ENCODE peak calls at places on chromosomes 11 and 22, in four cellular contexts. K is neural crest cell, D is H9, R is breast epithelium. X is an unnamed sample.
A peak's percentile ranks its signal among the peaks of the same experiment; 100 is the strongest.

GRCh38 chr11:64743591-64744543 is at the start of gene RASGRP2:
- DNase-seq in K (peak; percentile 54), D (peak; percentile 85), R (peak; percentile 69), X (no peak)

GRCh38 chr11:130868865-130869264 is 47.4 kb downstream of the SNX19 start:
- DNase-seq in K (no peak), D (no peak), R (no peak), X (no peak)

GRCh38 chr22:43094085-43094484 is 4.9 kb upstream of the TTLL1 start:
- DNase-seq in K (no peak), D (peak; percentile 57), R (no peak), X (no peak)

GRCh38 chr11:3126207-3126865 is 38.8 kb downstream of the OSBPL5 start:
- DNase-seq in K (no peak), D (no peak), R (peak; percentile 76), X (no peak)

GRCh38 chr11:47406896-47407745 is 1.3 kb upstream of the SLC39A13 start:
- DNase-seq in K (no peak), D (peak; percentile 61), R (no peak), X (no peak)

GRCh38 chr22:21707677-21708076 is 27.9 kb downstream of the YPEL1 start:
- DNase-seq in K (no peak), D (no peak), R (no peak), X (no peak)

GRCh38 chr11:65217441-65218423 is 36.0 kb downstream of the CAPN1 start:
- DNase-seq in K (no peak), D (peak; percentile 33), R (no peak), X (no peak)

GRCh38 chr22:44888491-44888941 is 121.3 kb downstream of the PHF21B start:
- DNase-seq in K (no peak), D (peak; percentile 82), R (peak; percentile 44), X (no peak)

GRCh38 chr11:16239130-16240105 is 116.9 kb downstream of the SOX6 start:
- DNase-seq in K (no peak), D (no peak), R (no peak), X (no peak)

GRCh38 chr11:112548641-112549040 is 288.0 kb upstream of the PLET1 start:
- DNase-seq in K (no peak), D (no peak), R (no peak), X (no peak)

GRCh38 chr22:22857607-22858558 is 29.7 kb upstream of the IGLL5 start:
- DNase-seq in K (no peak), D (no peak), R (no peak), X (no peak)

GRCh38 chr22:38032681-38033521 is 24.3 kb upstream of the PICK1 start:
- DNase-seq in K (no peak), D (no peak), R (no peak), X (no peak)

GRCh38 chr22:27327981-27328721 is 473.4 kb downstream of the MN1 start:
- DNase-seq in K (no peak), D (peak; percentile 14), R (no peak), X (no peak)

GRCh38 chr22:35524966-35525686 is 15.5 kb upstream of the RASD2 start:
- DNase-seq in K (no peak), D (no peak), R (no peak), X (no peak)

GRCh38 chr11:70204466-70204799 is 1.3 kb downstream of the FADD start:
- DNase-seq in K (no peak), D (no peak), R (no peak), X (no peak)

DNA sequence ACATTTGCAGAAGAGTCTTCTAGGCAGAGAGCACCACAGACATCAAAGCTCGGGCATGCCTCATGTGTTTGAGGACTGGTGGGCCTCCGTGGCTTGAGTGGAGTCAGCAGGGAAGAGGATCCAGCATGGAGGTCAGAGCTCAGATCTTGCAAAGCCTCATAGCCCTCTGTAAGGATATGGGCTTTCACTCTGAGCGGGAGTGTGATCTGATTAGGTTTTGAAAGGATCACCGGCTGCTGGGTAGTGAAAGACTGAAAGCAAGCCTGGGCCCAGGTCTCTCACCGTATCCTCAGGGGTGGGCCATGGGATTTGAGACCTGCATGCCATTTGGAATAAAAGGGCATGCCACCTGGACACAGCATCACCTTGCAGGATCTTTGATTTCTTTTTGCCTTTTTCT is 112.7 kb downstream of the TEAD1 start:
- DNase-seq in K (no peak), D (no peak), R (no peak), X (no peak)
- TF ChIP-seq CTCF in K (no peak), D (no peak), R (no peak), X (no peak)

GRCh38 chr11:74403607-74404006 is 5.4 kb upstream of the PGM2L1 start:
- DNase-seq in K (no peak), D (no peak), R (no peak), X (no peak)

GRCh38 chr11:74398244-74399159 is at the start of gene PGM2L1:
- DNase-seq in K (peak; percentile 84), D (peak; percentile 95), R (peak; percentile 90), X (peak; percentile 85)

GRCh38 chr11:74397531-74398243 is 546 bp downstream of the PGM2L1 start:
- DNase-seq in K (no peak), D (peak; percentile 45), R (no peak), X (peak; percentile 13)
- TF ChIP-seq CTCF in K (peak; percentile 41), D (peak; percentile 47), R (no peak), X (peak; percentile 27)

DNA sequence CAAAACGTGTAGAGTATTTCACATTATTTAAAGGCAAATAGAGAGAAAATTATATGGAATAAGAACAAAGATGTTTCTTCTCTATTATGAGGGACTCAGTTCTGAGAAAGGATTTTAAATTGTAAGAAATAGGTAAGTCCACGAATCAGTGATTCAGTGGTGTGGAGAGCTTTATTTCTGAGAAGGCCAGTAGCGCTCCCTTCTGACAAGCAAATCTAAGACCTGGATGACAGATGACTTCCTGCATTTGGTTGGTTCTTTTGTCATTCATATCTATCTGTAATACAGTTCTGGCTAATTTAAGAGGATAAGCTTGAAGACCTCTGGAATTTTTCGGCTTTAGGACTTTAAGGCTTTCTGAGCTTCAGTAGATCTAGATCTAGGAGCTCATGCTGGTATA is 7.0 kb downstream of the CD3E start:
- DNase-seq in K (no peak), D (no peak), R (no peak), X (no peak)
- TF ChIP-seq CTCF in K (no peak), D (no peak), R (no peak), X (no peak)

GRCh38 chr11:99687320-99687719 is 666.6 kb downstream of the CNTN5 start:
- DNase-seq in K (no peak), D (no peak), R (no peak), X (no peak)
- TF ChIP-seq CTCF in K (no peak), D (peak; percentile 45), R (no peak), X (no peak)

GRCh38 chr11:68009391-68010000 is 631 bp upstream of the ALDH3B1 start:
- DNase-seq in K (no peak), D (no peak), R (no peak), X (no peak)
- TF ChIP-seq CTCF in K (no peak), D (peak; percentile 27), R (no peak), X (no peak)

DNA sequence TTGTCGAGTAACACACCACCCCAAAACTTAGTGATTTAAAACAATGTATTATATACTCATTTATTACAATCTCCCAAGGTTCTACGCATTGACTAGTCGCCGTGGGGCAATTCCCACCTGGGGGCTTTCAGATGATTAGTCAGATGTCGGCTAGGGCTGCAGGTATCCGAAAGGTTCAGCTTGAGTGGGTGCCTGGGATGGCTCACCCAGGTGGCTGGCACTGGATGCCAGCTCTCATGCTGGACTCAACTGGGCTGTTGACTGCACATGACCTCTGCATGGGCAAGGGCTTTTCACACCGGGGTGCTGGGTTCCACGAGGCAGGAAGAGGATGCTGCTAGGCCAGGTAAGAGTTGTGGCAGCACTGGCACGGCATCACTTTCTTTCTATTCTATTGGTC is 21.9 kb upstream of the MICAL2 start:
- DNase-seq in K (no peak), D (no peak), R (no peak), X (no peak)
- TF ChIP-seq CTCF in K (no peak), D (no peak), R (no peak), X (no peak)

GRCh38 chr11:122754553-122755322 is 83.6 kb upstream of the CRTAM start:
- DNase-seq in K (no peak), D (peak; percentile 41), R (no peak), X (no peak)
- TF ChIP-seq CTCF in K (peak; percentile 55), D (peak; percentile 75), R (no peak), X (peak; percentile 45)

GRCh38 chr11:17469998-17470397 is 6.6 kb downstream of the ABCC8 start:
- DNase-seq in K (no peak), D (no peak), R (no peak), X (no peak)

GRCh38 chr11:17471501-17471900 is 5.1 kb downstream of the ABCC8 start:
- DNase-seq in K (no peak), D (no peak), R (no peak), X (no peak)

GRCh38 chr11:17472467-17472866 is 4.2 kb downstream of the ABCC8 start:
- DNase-seq in K (no peak), D (no peak), R (no peak), X (no peak)

GRCh38 chr11:17475666-17476316 is 854 bp downstream of the ABCC8 start:
- DNase-seq in K (peak; percentile 13), D (peak; percentile 39), R (no peak), X (peak; percentile 12)

GRCh38 chr11:17473071-17473744 is 3.4 kb downstream of the ABCC8 start:
- DNase-seq in K (peak; percentile 41), D (peak; percentile 84), R (no peak), X (no peak)
- TF ChIP-seq CTCF in K (peak; percentile 51), D (peak; percentile 88), R (no peak), X (peak; percentile 65)

DNA sequence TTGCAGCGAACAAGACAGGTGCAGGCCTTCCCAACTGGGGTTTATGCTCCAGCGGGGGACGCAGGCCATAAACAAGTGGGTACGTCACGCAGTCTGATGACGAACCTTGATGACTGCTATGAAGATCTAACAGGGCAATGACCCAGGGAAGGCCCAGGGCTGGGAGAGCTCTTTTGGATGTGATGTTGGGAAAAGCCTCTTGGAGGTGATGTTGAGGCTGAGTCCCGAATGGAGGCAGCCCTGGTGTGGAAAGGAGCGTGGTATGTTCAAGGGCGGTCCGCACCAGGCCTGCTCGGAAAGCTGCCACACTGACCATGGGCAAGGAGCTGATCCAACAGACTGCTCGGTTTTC is 5.8 kb downstream of the FADS2 start:
- DNase-seq in K (no peak), D (peak; percentile 61), R (no peak), X (no peak)
- TF ChIP-seq CTCF in K (no peak), D (no peak), R (no peak), X (no peak)

GRCh38 chr11:95577716-95578460 is 211.7 kb downstream of the FAM76B start:
- DNase-seq in K (no peak), D (no peak), R (no peak), X (no peak)
- TF ChIP-seq CTCF in K (no peak), D (no peak), R (no peak), X (no peak)

X was measured in progenitor cell of endocrine pancreas.